ENCODE peak calls at places on chromosomes 6 and 20, in five cellular contexts. L, G, J, Y and K are unnamed samples.

GRCh38 chr6:133951881-133952814 is 876 bp upstream of the TBPL1 start:
- DNase-seq in L (peak; percentile 77), G (peak; percentile 82), J (peak; percentile 65), Y (peak; percentile 71), K (peak; percentile 72)

GRCh38 chr6:26089272-26089671 is 2.0 kb downstream of the HFE start:
- DNase-seq in L (peak; percentile 15), G (peak; percentile 59), J (no peak), Y (peak; percentile 33), K (no peak)

GRCh38 chr6:140285471-140285870 is 911.0 kb upstream of the CITED2 start:
- DNase-seq in L (no peak), G (no peak), J (no peak), Y (peak; percentile 12), K (no peak)

GRCh38 chr6:124480021-124480430 is 482.2 kb upstream of the RNF217 start:
- DNase-seq in L (peak; percentile 32), G (no peak), J (no peak), Y (no peak), K (no peak)

GRCh38 chr6:126188271-126188909 is 151.5 kb upstream of the CENPW start:
- DNase-seq in L (peak; percentile 29), G (peak; percentile 89), J (no peak), Y (peak; percentile 68), K (peak; percentile 25)

GRCh38 chr20:3805594-3806264 is 9.6 kb downstream of the CDC25B start:
- DNase-seq in L (peak; percentile 80), G (peak; percentile 69), J (no peak), Y (peak; percentile 73), K (peak; percentile 72)

GRCh38 chr6:96917098-96917497 is 7.4 kb upstream of the KLHL32 start:
- DNase-seq in L (no peak), G (no peak), J (no peak), Y (no peak), K (no peak)

GRCh38 chr20:49699200-49699992 is 14.3 kb downstream of the B4GALT5 start:
- DNase-seq in L (peak; percentile 79), G (peak; percentile 71), J (no peak), Y (peak; percentile 49), K (no peak)

GRCh38 chr20:18310592-18310991 is 22.3 kb downstream of the ZNF133 start:
- DNase-seq in L (no peak), G (no peak), J (no peak), Y (no peak), K (no peak)

GRCh38 chr20:58075980-58076749 is 152.3 kb downstream of the ANKRD60 start:
- DNase-seq in L (no peak), G (peak; percentile 6), J (no peak), Y (no peak), K (peak; percentile 20)

GRCh38 chr6:42249279-42249678 is 31.6 kb upstream of the MRPS10 start:
- DNase-seq in L (no peak), G (peak; percentile 35), J (no peak), Y (no peak), K (peak; percentile 76)

GRCh38 chr6:134468633-134469032 is 150.7 kb upstream of the SGK1 start:
- DNase-seq in L (no peak), G (no peak), J (no peak), Y (no peak), K (no peak)

GRCh38 chr6:148873868-148874267 is 127.0 kb downstream of the UST start:
- DNase-seq in L (no peak), G (no peak), J (no peak), Y (no peak), K (no peak)

GRCh38 chr6:123333000-123333756 is 303.6 kb downstream of the TRDN start:
- DNase-seq in L (no peak), G (no peak), J (no peak), Y (peak; percentile 0), K (no peak)

GRCh38 chr6:164034602-164035140 is 620.2 kb downstream of the QKI start:
- DNase-seq in L (no peak), G (no peak), J (no peak), Y (no peak), K (peak; percentile 2)

GRCh38 chr6:85459224-85459901 is 9.5 kb downstream of the NT5E start:
- DNase-seq in L (peak; percentile 95), G (peak; percentile 97), J (no peak), Y (peak; percentile 79), K (peak; percentile 97)

GRCh38 chr6:143999406-143999805 is 8.7 kb downstream of the PLAGL1 start:
- DNase-seq in L (peak; percentile 64), G (peak; percentile 99), J (no peak), Y (peak; percentile 58), K (peak; percentile 47)

GRCh38 chr6:89242574-89243330 is 25.6 kb upstream of the GABRR1 start:
- DNase-seq in L (peak; percentile 57), G (peak; percentile 79), J (no peak), Y (peak; percentile 66), K (peak; percentile 53)

GRCh38 chr20:37234254-37234581 is 27.4 kb downstream of the GHRH start:
- DNase-seq in L (no peak), G (no peak), J (no peak), Y (no peak), K (no peak)

GRCh38 chr6:91366781-91367180 is 779.9 kb upstream of the MAP3K7 start:
- DNase-seq in L (no peak), G (no peak), J (no peak), Y (peak; percentile 9), K (no peak)

GRCh38 chr6:123956492-123957139 is 153.0 kb downstream of the NKAIN2 start:
- DNase-seq in L (no peak), G (no peak), J (no peak), Y (no peak), K (no peak)

GRCh38 chr6:27303613-27304272 is 8.3 kb downstream of the POM121L2 start:
- DNase-seq in L (no peak), G (no peak), J (no peak), Y (no peak), K (no peak)

GRCh38 chr20:45963059-45964011 is 8.7 kb downstream of the ZNF335 start:
- DNase-seq in L (peak; percentile 53), G (peak; percentile 49), J (no peak), Y (peak; percentile 62), K (peak; percentile 34)

GRCh38 chr6:68559716-68560115 is 75.4 kb upstream of the ADGRB3 start:
- DNase-seq in L (no peak), G (no peak), J (peak; percentile 21), Y (no peak), K (no peak)

GRCh38 chr6:162099685-162100084 is 627.9 kb downstream of the PRKN start:
- DNase-seq in L (no peak), G (peak; percentile 90), J (no peak), Y (peak; percentile 79), K (peak; percentile 94)